ENCODE peak calls at places on chromosome 21, in eight cellular contexts. One of them, this sample, is unnamed.

GRCh38 chr21:39461419-39461818 is 9.6 kb downstream of the SH3BGR start:
- DNase-seq in ovary: no peak
- DNase-seq in cardiac fibroblast: no peak
- DNase-seq in GM12865: peak
- DNase-seq in astrocyte: no peak
- DNase-seq in brain microvascular endothelial cell: no peak
- DNase-seq in astrocyte of the spinal cord: no peak
- DNase-seq in IMR-90: no peak
- DNase-seq in this sample: no peak

GRCh38 chr21:42460391-42461184 is 35.4 kb downstream of the RSPH1 start:
- DNase-seq in GM12865: peak
- DNase-seq in ovary: no peak
- DNase-seq in astrocyte: no peak
- DNase-seq in astrocyte of the spinal cord: no peak
- DNase-seq in IMR-90: no peak
- DNase-seq in brain microvascular endothelial cell: no peak
- DNase-seq in cardiac fibroblast: no peak
- DNase-seq in this sample: no peak

GRCh38 chr21:46667735-46668380 is 32.4 kb downstream of the PRMT2 start:
- DNase-seq in GM12865: peak
- DNase-seq in brain microvascular endothelial cell: peak
- DNase-seq in IMR-90: peak
- DNase-seq in astrocyte: peak
- DNase-seq in cardiac fibroblast: peak
- DNase-seq in astrocyte of the spinal cord: peak
- DNase-seq in ovary: no peak
- DNase-seq in this sample: peak

GRCh38 chr21:34625194-34625593 is 10.3 kb upstream of the RCAN1 start:
- DNase-seq in astrocyte of the spinal cord: no peak
- DNase-seq in IMR-90: no peak
- DNase-seq in ovary: no peak
- DNase-seq in GM12865: no peak
- DNase-seq in cardiac fibroblast: no peak
- DNase-seq in brain microvascular endothelial cell: no peak
- DNase-seq in astrocyte: no peak
- DNase-seq in this sample: no peak

GRCh38 chr21:27693376-27693775 is 726.5 kb upstream of the ADAMTS5 start:
- DNase-seq in brain microvascular endothelial cell: peak
- DNase-seq in ovary: no peak
- DNase-seq in astrocyte of the spinal cord: peak
- DNase-seq in GM12865: no peak
- DNase-seq in astrocyte: peak
- DNase-seq in IMR-90: peak
- DNase-seq in cardiac fibroblast: peak
- DNase-seq in this sample: peak

GRCh38 chr21:28229811-28230210 is 762.9 kb downstream of the LTN1 start:
- DNase-seq in astrocyte: peak
- DNase-seq in astrocyte of the spinal cord: peak
- DNase-seq in IMR-90: peak
- DNase-seq in cardiac fibroblast: peak
- DNase-seq in brain microvascular endothelial cell: no peak
- DNase-seq in ovary: no peak
- DNase-seq in GM12865: no peak
- DNase-seq in this sample: peak

GRCh38 chr21:37452222-37452621 is 85.6 kb downstream of the DYRK1A start:
- DNase-seq in GM12865: no peak
- DNase-seq in brain microvascular endothelial cell: peak
- DNase-seq in ovary: no peak
- DNase-seq in IMR-90: peak
- DNase-seq in cardiac fibroblast: peak
- DNase-seq in astrocyte: peak
- DNase-seq in astrocyte of the spinal cord: peak
- DNase-seq in this sample: peak

GRCh38 chr21:43740497-43741156 is 21.7 kb downstream of the PDXK start:
- DNase-seq in IMR-90: no peak
- DNase-seq in brain microvascular endothelial cell: no peak
- DNase-seq in astrocyte of the spinal cord: peak
- DNase-seq in cardiac fibroblast: peak
- DNase-seq in GM12865: no peak
- DNase-seq in ovary: peak
- DNase-seq in astrocyte: peak
- DNase-seq in this sample: peak

GRCh38 chr21:44521928-44522752 is 17.9 kb downstream of the KRTAP10-1 start:
- DNase-seq in cardiac fibroblast: no peak
- DNase-seq in astrocyte: no peak
- DNase-seq in brain microvascular endothelial cell: no peak
- DNase-seq in GM12865: no peak
- DNase-seq in ovary: no peak
- DNase-seq in astrocyte of the spinal cord: no peak
- DNase-seq in IMR-90: no peak
- DNase-seq in this sample: no peak

GRCh38 chr21:37509802-37510393 is 143.3 kb downstream of the DYRK1A start:
- DNase-seq in ovary: no peak
- DNase-seq in GM12865: no peak
- DNase-seq in astrocyte: peak
- DNase-seq in brain microvascular endothelial cell: peak
- DNase-seq in IMR-90: peak
- DNase-seq in astrocyte of the spinal cord: peak
- DNase-seq in cardiac fibroblast: peak
- DNase-seq in this sample: peak

GRCh38 chr21:33755354-33755753 is 113.1 kb downstream of the ITSN1 start:
- DNase-seq in astrocyte: peak
- DNase-seq in brain microvascular endothelial cell: no peak
- DNase-seq in cardiac fibroblast: no peak
- DNase-seq in GM12865: no peak
- DNase-seq in astrocyte of the spinal cord: no peak
- DNase-seq in ovary: no peak
- DNase-seq in IMR-90: no peak
- DNase-seq in this sample: no peak

GRCh38 chr21:45525910-45526306 is 16.3 kb downstream of the SLC19A1 start:
- DNase-seq in IMR-90: no peak
- DNase-seq in cardiac fibroblast: no peak
- DNase-seq in astrocyte of the spinal cord: no peak
- DNase-seq in brain microvascular endothelial cell: no peak
- DNase-seq in GM12865: no peak
- DNase-seq in ovary: peak
- DNase-seq in astrocyte: no peak
- DNase-seq in this sample: no peak

GRCh38 chr21:41861987-41862386 is 17.2 kb downstream of the PRDM15 start:
- DNase-seq in ovary: no peak
- DNase-seq in cardiac fibroblast: no peak
- DNase-seq in astrocyte of the spinal cord: no peak
- DNase-seq in astrocyte: no peak
- DNase-seq in GM12865: peak
- DNase-seq in brain microvascular endothelial cell: no peak
- DNase-seq in IMR-90: no peak
- DNase-seq in this sample: peak

GRCh38 chr21:46351476-46352155 is 27.7 kb downstream of the PCNT start:
- DNase-seq in ovary: no peak
- DNase-seq in cardiac fibroblast: no peak
- DNase-seq in astrocyte of the spinal cord: no peak
- DNase-seq in astrocyte: no peak
- DNase-seq in brain microvascular endothelial cell: no peak
- DNase-seq in IMR-90: no peak
- DNase-seq in GM12865: no peak
- DNase-seq in this sample: no peak

GRCh38 chr21:41195311-41195710 is 27.4 kb downstream of the BACE2 start:
- DNase-seq in astrocyte: no peak
- DNase-seq in ovary: no peak
- DNase-seq in brain microvascular endothelial cell: no peak
- DNase-seq in GM12865: peak
- DNase-seq in IMR-90: no peak
- DNase-seq in cardiac fibroblast: no peak
- DNase-seq in astrocyte of the spinal cord: no peak
- DNase-seq in this sample: no peak

GRCh38 chr21:43361493-43362296 is 65.2 kb downstream of the SIK1 start:
- DNase-seq in astrocyte of the spinal cord: peak
- DNase-seq in GM12865: peak
- DNase-seq in IMR-90: peak
- DNase-seq in ovary: no peak
- DNase-seq in cardiac fibroblast: peak
- DNase-seq in brain microvascular endothelial cell: peak
- DNase-seq in astrocyte: no peak
- DNase-seq in this sample: peak

GRCh38 chr21:29018540-29018939 is 609 bp downstream of the RWDD2B start:
- DNase-seq in brain microvascular endothelial cell: no peak
- DNase-seq in IMR-90: no peak
- DNase-seq in ovary: no peak
- DNase-seq in astrocyte: peak
- DNase-seq in astrocyte of the spinal cord: no peak
- DNase-seq in cardiac fibroblast: peak
- DNase-seq in GM12865: no peak
- DNase-seq in this sample: no peak

GRCh38 chr21:43911015-43911934 is 46.3 kb downstream of the AGPAT3 start:
- DNase-seq in ovary: no peak
- DNase-seq in astrocyte: peak
- DNase-seq in cardiac fibroblast: no peak
- DNase-seq in GM12865: no peak
- DNase-seq in IMR-90: no peak
- DNase-seq in astrocyte of the spinal cord: no peak
- DNase-seq in brain microvascular endothelial cell: no peak
- DNase-seq in this sample: peak

GRCh38 chr21:38861006-38861405 is 55.3 kb downstream of the ETS2 start:
- DNase-seq in GM12865: no peak
- DNase-seq in cardiac fibroblast: no peak
- DNase-seq in astrocyte of the spinal cord: no peak
- DNase-seq in IMR-90: no peak
- DNase-seq in ovary: no peak
- DNase-seq in brain microvascular endothelial cell: no peak
- DNase-seq in astrocyte: no peak
- DNase-seq in this sample: peak

GRCh38 chr21:45011911-45012660 is 62.3 kb upstream of the ADARB1 start:
- DNase-seq in IMR-90: peak
- DNase-seq in astrocyte of the spinal cord: peak
- DNase-seq in brain microvascular endothelial cell: peak
- DNase-seq in astrocyte: peak
- DNase-seq in cardiac fibroblast: peak
- DNase-seq in GM12865: no peak
- DNase-seq in ovary: peak
- DNase-seq in this sample: peak

GRCh38 chr21:31133243-31133830 is 95.1 kb upstream of the KRTAP19-8 start:
- DNase-seq in astrocyte: no peak
- DNase-seq in IMR-90: no peak
- DNase-seq in ovary: no peak
- DNase-seq in GM12865: no peak
- DNase-seq in astrocyte of the spinal cord: no peak
- DNase-seq in brain microvascular endothelial cell: no peak
- DNase-seq in cardiac fibroblast: no peak
- DNase-seq in this sample: no peak
- H3K4me3 ChIP-seq in astrocyte: no peak
- H3K4me3 ChIP-seq in IMR-90: no peak
- H3K4me3 ChIP-seq in ovary: no peak
- H3K4me3 ChIP-seq in GM12865: no peak
- H3K4me3 ChIP-seq in astrocyte of the spinal cord: no peak
- H3K4me3 ChIP-seq in brain microvascular endothelial cell: no peak
- H3K4me3 ChIP-seq in cardiac fibroblast: no peak
- H3K4me3 ChIP-seq in this sample: no peak

GRCh38 chr21:20875741-20876140 is 122.5 kb upstream of the NCAM2 start:
- DNase-seq in astrocyte of the spinal cord: peak
- DNase-seq in cardiac fibroblast: no peak
- DNase-seq in ovary: no peak
- DNase-seq in brain microvascular endothelial cell: no peak
- DNase-seq in IMR-90: no peak
- DNase-seq in astrocyte: no peak
- DNase-seq in GM12865: no peak
- DNase-seq in this sample: no peak
- TF ChIP-seq CTCF in astrocyte of the spinal cord: no peak
- TF ChIP-seq CTCF in cardiac fibroblast: no peak
- TF ChIP-seq CTCF in ovary: no peak
- TF ChIP-seq CTCF in brain microvascular endothelial cell: peak
- TF ChIP-seq CTCF in IMR-90: no peak
- TF ChIP-seq CTCF in astrocyte: no peak
- TF ChIP-seq CTCF in GM12865: no peak
- TF ChIP-seq CTCF in this sample: peak

GRCh38 chr21:25118648-25119047 is 488.6 kb downstream of the MRPL39 start:
- DNase-seq in GM12865: no peak
- DNase-seq in astrocyte: no peak
- DNase-seq in astrocyte of the spinal cord: no peak
- DNase-seq in brain microvascular endothelial cell: no peak
- DNase-seq in ovary: no peak
- DNase-seq in cardiac fibroblast: no peak
- DNase-seq in IMR-90: no peak
- DNase-seq in this sample: no peak
- H3K4me3 ChIP-seq in GM12865: no peak
- H3K4me3 ChIP-seq in astrocyte: no peak
- H3K4me3 ChIP-seq in astrocyte of the spinal cord: no peak
- H3K4me3 ChIP-seq in brain microvascular endothelial cell: no peak
- H3K4me3 ChIP-seq in ovary: no peak
- H3K4me3 ChIP-seq in cardiac fibroblast: no peak
- H3K4me3 ChIP-seq in IMR-90: no peak
- H3K4me3 ChIP-seq in this sample: no peak

GRCh38 chr21:35678393-35678792 is 381.9 kb downstream of the SETD4 start:
- DNase-seq in brain microvascular endothelial cell: no peak
- DNase-seq in GM12865: no peak
- DNase-seq in IMR-90: no peak
- DNase-seq in astrocyte of the spinal cord: no peak
- DNase-seq in ovary: no peak
- DNase-seq in cardiac fibroblast: no peak
- DNase-seq in astrocyte: no peak
- DNase-seq in this sample: no peak

GRCh38 chr21:35672313-35672712 is 388.0 kb downstream of the SETD4 start:
- DNase-seq in IMR-90: no peak
- DNase-seq in cardiac fibroblast: no peak
- DNase-seq in ovary: no peak
- DNase-seq in brain microvascular endothelial cell: no peak
- DNase-seq in GM12865: no peak
- DNase-seq in astrocyte of the spinal cord: no peak
- DNase-seq in astrocyte: no peak
- DNase-seq in this sample: no peak

GRCh38 chr21:35677298-35677841 is 383.0 kb downstream of the SETD4 start:
- DNase-seq in GM12865: no peak
- DNase-seq in astrocyte: no peak
- DNase-seq in IMR-90: no peak
- DNase-seq in ovary: no peak
- DNase-seq in astrocyte of the spinal cord: no peak
- DNase-seq in cardiac fibroblast: no peak
- DNase-seq in brain microvascular endothelial cell: no peak
- DNase-seq in this sample: no peak

GRCh38 chr21:35674272-35674671 is 386.1 kb downstream of the SETD4 start:
- DNase-seq in brain microvascular endothelial cell: no peak
- DNase-seq in astrocyte: no peak
- DNase-seq in ovary: no peak
- DNase-seq in IMR-90: no peak
- DNase-seq in cardiac fibroblast: no peak
- DNase-seq in GM12865: no peak
- DNase-seq in astrocyte of the spinal cord: no peak
- DNase-seq in this sample: no peak

DNA sequence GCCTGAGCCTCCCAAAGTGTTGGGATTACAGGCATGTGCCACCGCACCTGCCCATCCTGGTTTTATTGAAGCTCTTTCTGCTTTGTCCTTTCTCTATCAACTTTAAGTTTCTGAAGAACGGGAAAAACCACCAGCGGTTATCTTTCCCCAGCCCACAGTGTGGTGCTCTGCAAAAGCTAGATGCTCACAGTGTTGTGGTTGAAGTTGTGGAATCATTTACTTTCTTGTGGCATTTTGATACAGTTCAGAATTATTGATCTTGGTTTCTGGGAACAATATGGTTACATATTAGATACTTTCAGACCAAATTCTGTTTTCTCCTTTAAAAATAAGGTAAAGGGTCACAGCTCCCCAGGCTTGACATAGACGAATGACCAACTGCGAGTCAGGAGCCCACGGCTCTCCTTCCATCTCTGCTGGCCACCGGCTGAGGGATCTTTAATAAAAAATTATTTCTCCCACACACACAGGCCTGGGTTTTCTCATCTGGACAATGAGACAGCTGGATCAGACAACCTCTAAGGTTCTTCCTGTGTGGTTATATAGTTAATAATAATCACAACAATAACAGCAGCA is 385.3 kb downstream of the SETD4 start:
- DNase-seq in astrocyte: no peak
- DNase-seq in cardiac fibroblast: peak
- DNase-seq in ovary: no peak
- DNase-seq in IMR-90: peak
- DNase-seq in GM12865: no peak
- DNase-seq in brain microvascular endothelial cell: no peak
- DNase-seq in astrocyte of the spinal cord: peak
- DNase-seq in this sample: peak
- TF ChIP-seq CTCF in astrocyte: no peak
- TF ChIP-seq CTCF in cardiac fibroblast: no peak
- TF ChIP-seq CTCF in ovary: no peak
- TF ChIP-seq CTCF in IMR-90: no peak
- TF ChIP-seq CTCF in GM12865: no peak
- TF ChIP-seq CTCF in brain microvascular endothelial cell: peak
- TF ChIP-seq CTCF in astrocyte of the spinal cord: no peak
- TF ChIP-seq CTCF in this sample: no peak